ENCODE peak calls at places on chromosomes 1 and 21, in five cellular contexts. V is neural progenitor cell; U is CD8-positive, alpha-beta T cell; W is tibial artery; S is K562. G is an unnamed sample.

GRCh38 chr1:26281971-26282693 is 2.2 kb downstream of the SH3BGRL3 start:
- DNase-seq in V (peak; percentile 97), U (no peak), W (no peak), S (peak; percentile 41), G (peak; percentile 63)

GRCh38 chr1:184442260-184442659 is 55.4 kb downstream of the C1orf21 start:
- DNase-seq in V (no peak), U (no peak), W (no peak), S (no peak), G (no peak)

GRCh38 chr1:234599617-234600417 is 10.2 kb downstream of the IRF2BP2 start:
- DNase-seq in V (peak; percentile 96), U (peak; percentile 58), W (peak; percentile 97), S (peak; percentile 84), G (peak; percentile 94)

GRCh38 chr1:29870621-29871020 is 634.3 kb downstream of the PTPRU start:
- DNase-seq in V (no peak), U (no peak), W (no peak), S (no peak), G (no peak)

GRCh38 chr1:59415876-59416275 is 119.0 kb downstream of the FGGY start:
- DNase-seq in V (no peak), U (no peak), W (no peak), S (no peak), G (no peak)

GRCh38 chr1:57279909-57280666 is 143.8 kb downstream of the DAB1 start:
- DNase-seq in V (no peak), U (no peak), W (no peak), S (no peak), G (peak; percentile 78)

GRCh38 chr1:85818371-85818770 is 110.1 kb upstream of the ZNHIT6 start:
- DNase-seq in V (no peak), U (no peak), W (no peak), S (no peak), G (no peak)

GRCh38 chr1:183993132-183993531 is 44.4 kb downstream of the COLGALT2 start:
- DNase-seq in V (no peak), U (no peak), W (no peak), S (no peak), G (no peak)

GRCh38 chr1:119453021-119453420 is 38.1 kb downstream of the HSD3B2 start:
- DNase-seq in V (no peak), U (no peak), W (no peak), S (no peak), G (no peak)

GRCh38 chr1:170768929-170769328 is 105.0 kb downstream of the PRRX1 start:
- DNase-seq in V (peak; percentile 17), U (no peak), W (no peak), S (no peak), G (no peak)

GRCh38 chr21:37551406-37552355 is 185.1 kb downstream of the DYRK1A start:
- DNase-seq in V (no peak), U (no peak), W (no peak), S (no peak), G (peak; percentile 87)

GRCh38 chr1:9746211-9746610 is 77.6 kb downstream of the CLSTN1 start:
- DNase-seq in V (no peak), U (no peak), W (no peak), S (no peak), G (no peak)

GRCh38 chr1:43072314-43072713 is 99.8 kb downstream of the EBNA1BP2 start:
- DNase-seq in V (no peak), U (no peak), W (no peak), S (no peak), G (no peak)

GRCh38 chr1:58779837-58780585 is 3.8 kb downstream of the JUN start:
- DNase-seq in V (no peak), U (no peak), W (no peak), S (no peak), G (peak; percentile 81)

GRCh38 chr1:52996653-52997052 is 65.4 kb upstream of the PODN start:
- DNase-seq in V (no peak), U (no peak), W (no peak), S (no peak), G (no peak)

GRCh38 chr1:182962554-182963115 is 9.7 kb upstream of the SHCBP1L start:
- DNase-seq in V (peak; percentile 92), U (no peak), W (peak; percentile 88), S (peak; percentile 91), G (peak; percentile 94)

GRCh38 chr1:24621121-24621520 is 22.0 kb upstream of the SRRM1 start:
- DNase-seq in V (no peak), U (no peak), W (no peak), S (no peak), G (no peak)

GRCh38 chr1:234337233-234337632 is 36.0 kb upstream of the COA6 start:
- DNase-seq in V (no peak), U (no peak), W (no peak), S (no peak), G (no peak)

GRCh38 chr1:19825298-19825697 is 10.2 kb upstream of the RNF186 start:
- DNase-seq in V (peak; percentile 31), U (no peak), W (no peak), S (no peak), G (peak; percentile 37)

GRCh38 chr1:6487804-6488484 is 3.5 kb downstream of the PLEKHG5 start:
- DNase-seq in V (no peak), U (no peak), W (no peak), S (no peak), G (no peak)

GRCh38 chr1:50659107-50659628 is 235.9 kb upstream of the DMRTA2 start:
- DNase-seq in V (no peak), U (no peak), W (no peak), S (no peak), G (no peak)

GRCh38 chr1:17259233-17259873 is 10.5 kb downstream of the PADI3 start:
- DNase-seq in V (no peak), U (no peak), W (no peak), S (peak; percentile 41), G (no peak)

GRCh38 chr1:220761688-220762427 is 13.7 kb downstream of the MTARC2 start:
- DNase-seq in V (no peak), U (no peak), W (no peak), S (no peak), G (no peak)

GRCh38 chr1:219692981-219693380 is 80.1 kb upstream of the ZC3H11B start:
- DNase-seq in V (no peak), U (no peak), W (no peak), S (no peak), G (no peak)

GRCh38 chr21:29481081-29481480 is 182.4 kb downstream of the BACH1 start:
- DNase-seq in V (no peak), U (no peak), W (no peak), S (no peak), G (no peak)

GRCh38 chr1:25658791-25659431 is 42.3 kb downstream of the MAN1C1 start:
- DNase-seq in V (no peak), U (no peak), W (peak; percentile 70), S (no peak), G (no peak)

GRCh38 chr1:226310637-226311195 is 1.8 kb upstream of the LIN9 start:
- DNase-seq in V (peak; percentile 13), U (no peak), W (no peak), S (no peak), G (no peak)

GRCh38 chr1:157595356-157595755 is 2.5 kb downstream of the FCRL4 start:
- DNase-seq in V (no peak), U (no peak), W (no peak), S (no peak), G (no peak)

GRCh38 chr1:151130837-151131586 is 15.4 kb downstream of the SEMA6C start:
- DNase-seq in V (peak; percentile 95), U (peak; percentile 65), W (peak; percentile 92), S (peak; percentile 13), G (peak; percentile 90)

GRCh38 chr1:243433737-243434370 is 178.0 kb downstream of the SDCCAG8 start:
- DNase-seq in V (no peak), U (no peak), W (no peak), S (no peak), G (no peak)

GRCh38 chr1:85623061-85623471 is 42.5 kb downstream of the CCN1 start:
- DNase-seq in V (no peak), U (no peak), W (no peak), S (no peak), G (no peak)

GRCh38 chr1:8371372-8371991 is 53.6 kb downstream of the SLC45A1 start:
- DNase-seq in V (no peak), U (no peak), W (peak; percentile 60), S (no peak), G (no peak)

GRCh38 chr1:7265771-7266371 is 480.6 kb downstream of the CAMTA1 start:
- DNase-seq in V (no peak), U (no peak), W (no peak), S (no peak), G (peak; percentile 67)

GRCh38 chr21:32257952-32258785 is 20.7 kb downstream of the MIS18A start:
- DNase-seq in V (peak; percentile 88), U (peak; percentile 9), W (peak; percentile 83), S (peak; percentile 79), G (peak; percentile 90)

GRCh38 chr1:93577536-93578432 is 103.9 kb downstream of the BCAR3 start:
- DNase-seq in V (no peak), U (no peak), W (no peak), S (no peak), G (no peak)

GRCh38 chr1:22711591-22712501 is 1.2 kb downstream of the EPHB2 start:
- DNase-seq in V (peak; percentile 47), U (no peak), W (no peak), S (no peak), G (peak; percentile 27)
- H3K4me3 ChIP-seq in V (peak overlapping the region; percentile 82), U (no peak overlapping the region), W (peak overlapping the region; percentile 46), S (no peak overlapping the region), G (peak overlapping the region; percentile 67)

GRCh38 chr1:167408355-167408754 is 110.0 kb downstream of the CD247 start:
- DNase-seq in V (no peak), U (no peak), W (no peak), S (no peak), G (no peak)
- TF ChIP-seq CTCF in V (no peak), U (no peak), W (no peak), S (no peak), G (no peak)

DNA sequence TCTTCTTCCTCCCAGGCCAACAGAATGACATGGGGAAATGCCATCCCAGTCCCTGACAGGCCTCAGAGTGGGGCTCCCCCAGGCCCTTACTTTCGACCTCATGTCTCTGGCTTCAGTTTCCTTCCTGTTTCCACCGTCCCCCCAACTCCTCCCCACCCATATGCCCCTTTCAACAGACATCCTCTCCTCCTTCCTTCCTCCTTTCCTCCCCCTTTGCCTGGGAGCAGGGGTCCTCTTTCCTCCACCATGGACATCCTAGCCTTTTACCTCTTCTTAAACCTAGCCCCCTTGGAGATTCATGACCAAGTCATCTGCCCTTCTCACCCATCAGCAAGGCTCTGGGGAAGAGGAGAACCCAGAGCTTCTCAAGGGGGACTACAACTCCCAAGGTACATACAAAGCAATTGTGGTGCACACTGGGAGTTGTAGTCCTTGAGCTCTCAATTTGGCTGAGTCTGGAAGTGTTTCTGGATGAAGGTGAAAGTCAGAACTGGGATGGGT is 4.0 kb downstream of the ZBTB7B start:
- DNase-seq in V (peak; percentile 57), U (no peak), W (no peak), S (no peak), G (no peak)
- H3K4me1 ChIP-seq in V (peaks cover 38% of the 10 kb centered on the region), U (peaks cover 89% of the 10 kb centered on the region), W (peaks cover 77% of the 10 kb centered on the region), S (peaks cover 79% of the 10 kb centered on the region), G (peaks cover 37% of the 10 kb centered on the region)

GRCh38 chr1:23194119-23194984 is 22.9 kb downstream of the HTR1D start:
- DNase-seq in V (peak; percentile 45), U (no peak), W (no peak), S (no peak), G (no peak)
- H3K4me3 ChIP-seq in V (no peak overlapping the region), U (no peak overlapping the region), W (no peak overlapping the region), S (no peak overlapping the region), G (no peak overlapping the region)

GRCh38 chr1:209029737-209030136 is 553.8 kb upstream of the CAMK1G start:
- DNase-seq in V (no peak), U (no peak), W (no peak), S (no peak), G (no peak)
- TF ChIP-seq CTCF in V (peak; percentile 24), U (no peak), W (no peak), S (no peak), G (peak; percentile 24)